ENCODE peak calls at places on chromosomes 6 and 20, in six cellular contexts. W, F, D, A, L and M are unnamed samples.

GRCh38 chr6:781350-781961 is 88.5 kb upstream of the EXOC2 start:
- DNase-seq in F (no peak), L (no peak), D (no peak), W (no peak), A (no peak), M (no peak)

GRCh38 chr20:48921883-48922867 is 664 bp downstream of the ARFGEF2 start:
- DNase-seq in F (no peak), D (peak; percentile 76), A (no peak), L (no peak), W (peak; percentile 20), M (no peak)

GRCh38 chr6:73712536-73712935 is 16.5 kb downstream of the CD109 start:
- DNase-seq in D (no peak), A (no peak), F (no peak), L (no peak), W (no peak), M (no peak)

GRCh38 chr20:34927736-34928135 is 27.9 kb downstream of the GSS start:
- DNase-seq in D (no peak), F (peak; percentile 61), W (no peak), L (no peak), A (no peak), M (no peak)

GRCh38 chr6:11094411-11094851 is 797 bp downstream of the SMIM13 start:
- DNase-seq in L (peak; percentile 39), D (peak; percentile 78), F (no peak), A (peak; percentile 63), W (peak; percentile 61), M (no peak)

GRCh38 chr20:40717343-40717865 is 28.4 kb upstream of the MAFB start:
- DNase-seq in L (no peak), W (no peak), F (no peak), D (no peak), A (no peak), M (no peak)

GRCh38 chr6:68941345-68941744 is 306.3 kb downstream of the ADGRB3 start:
- DNase-seq in L (no peak), D (no peak), A (no peak), F (no peak), W (no peak), M (no peak)

GRCh38 chr6:111061493-111061892 is 25.8 kb upstream of the SLC16A10 start:
- DNase-seq in A (no peak), F (no peak), D (no peak), W (peak; percentile 15), L (no peak), M (no peak)

GRCh38 chr20:57656821-57657536 is 36.8 kb upstream of the ZBP1 start:
- DNase-seq in L (no peak), D (peak; percentile 43), F (no peak), A (peak; percentile 53), W (no peak), M (peak; percentile 1)

GRCh38 chr20:13745784-13746183 is 38.9 kb downstream of the ESF1 start:
- DNase-seq in W (no peak), F (no peak), D (no peak), A (no peak), L (no peak), M (no peak)

GRCh38 chr20:49595811-49596545 is 28.0 kb upstream of the PTGIS start:
- DNase-seq in W (peak; percentile 81), A (peak; percentile 68), F (no peak), D (no peak), L (peak; percentile 65), M (no peak)

DNA sequence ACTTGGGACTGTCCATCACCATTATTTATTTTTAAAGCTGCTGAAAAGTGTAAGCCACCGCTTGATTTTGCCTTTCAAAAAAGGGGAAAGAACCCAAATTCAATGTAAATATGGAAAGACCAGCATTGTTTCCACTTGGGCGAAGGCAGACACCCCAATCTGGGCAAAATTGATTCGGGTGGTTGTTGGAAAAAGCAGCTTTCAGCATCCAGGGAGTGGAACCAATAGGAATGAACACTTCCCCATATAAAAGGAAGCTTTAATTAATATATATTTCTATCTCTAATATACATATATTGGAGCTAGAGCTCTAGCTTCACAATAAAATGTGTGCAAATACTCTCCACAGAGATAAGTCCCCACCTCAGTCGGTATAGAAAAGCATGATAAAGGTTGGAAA is at the start of gene TFAP2D:
- DNase-seq in A (no peak), F (no peak), W (no peak), L (no peak), D (no peak), M (no peak)
- TF ChIP-seq CTCF in A (no peak), F (no peak), W (no peak), L (no peak), D (no peak), M (no peak)

GRCh38 chr6:49799090-49799489 is 12.0 kb upstream of the PGK2 start:
- DNase-seq in W (no peak), L (no peak), F (no peak), D (no peak), A (no peak), M (no peak)
- H3K4me3 ChIP-seq in W (no peak overlapping the region), L (no peak overlapping the region), F (no peak overlapping the region), D (no peak overlapping the region), A (no peak overlapping the region), M (no peak overlapping the region)

GRCh38 chr6:133889557-133890301 is 816 bp downstream of the TCF21 start:
- DNase-seq in F (no peak), L (no peak), D (no peak), W (peak; percentile 60), A (no peak), M (no peak)
- TF ChIP-seq CTCF in F (no peak), L (no peak), D (no peak), W (peak; percentile 30), A (no peak), M (no peak)

GRCh38 chr20:50617022-50617421 is 74.3 kb downstream of the RIPOR3 start:
- DNase-seq in L (no peak), D (no peak), A (no peak), F (no peak), W (no peak), M (no peak)

GRCh38 chr20:50610212-50610718 is 81.1 kb downstream of the RIPOR3 start:
- DNase-seq in F (no peak), L (no peak), A (no peak), D (no peak), W (no peak), M (no peak)

GRCh38 chr20:50611128-50611810 is 80.1 kb downstream of the RIPOR3 start:
- DNase-seq in D (peak; percentile 87), F (no peak), W (no peak), L (no peak), A (no peak), M (no peak)

GRCh38 chr20:50615407-50615806 is 75.9 kb downstream of the RIPOR3 start:
- DNase-seq in D (peak; percentile 67), W (no peak), A (no peak), F (no peak), L (no peak), M (no peak)

DNA sequence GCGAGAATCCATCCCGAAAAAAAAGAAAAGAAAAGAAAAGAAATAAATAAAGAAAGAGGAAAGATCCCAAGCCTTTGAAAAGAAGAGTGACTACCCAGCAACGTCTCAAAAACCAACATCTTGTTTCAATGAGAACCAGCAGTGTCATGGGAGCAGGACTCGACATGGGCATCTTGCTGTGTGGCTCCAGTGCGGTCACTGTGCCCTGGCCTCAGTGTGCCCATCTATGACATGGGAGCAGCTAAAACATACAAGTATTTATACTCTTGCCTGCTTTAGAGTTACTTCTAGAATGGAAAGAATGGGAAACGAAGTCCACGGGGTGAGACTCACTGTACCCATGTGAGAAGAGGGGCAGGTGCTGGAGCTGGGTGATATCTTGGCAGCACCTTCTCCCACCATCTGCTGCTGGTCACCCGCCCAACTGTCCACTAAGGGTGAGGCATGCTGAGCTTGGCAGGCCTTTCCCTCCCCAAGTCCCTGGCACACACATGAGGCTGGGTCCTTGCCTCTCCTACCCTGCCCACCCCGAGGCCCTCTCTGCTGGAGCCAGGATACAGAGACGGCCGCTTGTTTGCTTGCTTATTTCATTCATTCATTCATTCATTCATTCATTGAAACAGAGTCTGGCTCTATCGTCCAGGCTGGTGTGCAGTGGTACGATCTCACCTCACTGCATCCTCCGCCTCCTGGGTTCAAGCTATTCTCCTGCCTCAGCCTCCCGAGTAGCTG is 77.7 kb downstream of the RIPOR3 start:
- DNase-seq in F (no peak), W (no peak), A (no peak), L (no peak), D (no peak), M (no peak)
- H3K4me3 ChIP-seq in F (no peak overlapping the region), W (no peak overlapping the region), A (no peak overlapping the region), L (no peak overlapping the region), D (no peak overlapping the region), M (no peak overlapping the region)